ENCODE peak calls at places on chromosomes 12 and 14, in six cellular contexts. A, M, I, U, S and F are unnamed samples.

GRCh38 chr12:45540661-45541341 is 188.7 kb upstream of the ARID2 start:
- DNase-seq in A (no peak), M (no peak), I (no peak), U (no peak), S (no peak), F (no peak)

GRCh38 chr12:66563220-66563619 is 115.7 kb downstream of the GRIP1 start:
- DNase-seq in A (no peak), M (no peak), I (no peak), U (no peak), S (no peak), F (no peak)

GRCh38 chr12:76402259-76402658 is 54.0 kb upstream of the BBS10 start:
- DNase-seq in A (no peak), M (no peak), I (no peak), U (peak; percentile 28), S (peak; percentile 27), F (no peak)

GRCh38 chr14:24430143-24430681 is 458 bp downstream of the KHNYN start:
- DNase-seq in A (peak; percentile 74), M (peak; percentile 75), I (no peak), U (peak; percentile 88), S (peak; percentile 71), F (peak; percentile 78)

GRCh38 chr14:20969336-20969735 is 14.0 kb downstream of the RNASE2 start:
- DNase-seq in A (no peak), M (no peak), I (no peak), U (no peak), S (no peak), F (no peak)

GRCh38 chr12:132525833-132526455 is 36.0 kb downstream of the FBRSL1 start:
- DNase-seq in A (no peak), M (no peak), I (no peak), U (no peak), S (no peak), F (no peak)

GRCh38 chr12:41277019-41277770 is 89.1 kb downstream of the PDZRN4 start:
- DNase-seq in A (peak; percentile 34), M (peak; percentile 41), I (no peak), U (peak; percentile 18), S (peak; percentile 26), F (peak; percentile 60)

GRCh38 chr12:108643941-108644742 is 10.4 kb upstream of the SELPLG start:
- DNase-seq in A (peak; percentile 58), M (peak; percentile 92), I (no peak), U (no peak), S (no peak), F (no peak)

GRCh38 chr14:65179918-65180724 is 77.8 kb upstream of the MAX start:
- DNase-seq in A (peak; percentile 49), M (peak; percentile 46), I (peak; percentile 94), U (no peak), S (no peak), F (no peak)

GRCh38 chr12:92943482-92944250 is 14.6 kb upstream of the EEA1 start:
- DNase-seq in A (no peak), M (no peak), I (no peak), U (no peak), S (peak; percentile 66), F (peak; percentile 30)

GRCh38 chr12:49665384-49665783 is 41.8 kb downstream of the FMNL3 start:
- DNase-seq in A (no peak), M (no peak), I (no peak), U (no peak), S (no peak), F (no peak)

GRCh38 chr14:104356738-104357688 is 218.6 kb downstream of the KIF26A start:
- DNase-seq in A (no peak), M (no peak), I (no peak), U (no peak), S (no peak), F (no peak)

GRCh38 chr12:16506394-16506793 is 99.6 kb downstream of the LMO3 start:
- DNase-seq in A (no peak), M (no peak), I (no peak), U (no peak), S (no peak), F (no peak)

GRCh38 chr12:6904280-6905276 is at the start of gene LRRC23:
- DNase-seq in A (peak; percentile 98), M (peak; percentile 95), I (peak; percentile 87), U (peak; percentile 80), S (peak; percentile 90), F (peak; percentile 95)

GRCh38 chr12:6899837-6900519 is 4.6 kb upstream of the LRRC23 start:
- DNase-seq in A (no peak), M (peak; percentile 78), I (no peak), U (no peak), S (peak; percentile 78), F (peak; percentile 24)

GRCh38 chr12:6905414-6906040 is 905 bp downstream of the LRRC23 start:
- DNase-seq in A (no peak), M (no peak), I (no peak), U (no peak), S (no peak), F (no peak)

GRCh38 chr12:6902448-6902847 is 2.2 kb upstream of the LRRC23 start:
- DNase-seq in A (no peak), M (no peak), I (no peak), U (no peak), S (no peak), F (no peak)

GRCh38 chr12:6903712-6904111 is 910 bp upstream of the LRRC23 start:
- DNase-seq in A (no peak), M (no peak), I (no peak), U (no peak), S (no peak), F (peak; percentile 71)
- H3K4me3 ChIP-seq in A (no peak overlapping the region), M (no peak overlapping the region), I (no peak overlapping the region), U (no peak overlapping the region), S (no peak overlapping the region), F (no peak overlapping the region)

GRCh38 chr14:37034410-37035285 is 137.8 kb downstream of the SLC25A21 start:
- DNase-seq in A (no peak), M (no peak), I (no peak), U (no peak), S (no peak), F (no peak)

GRCh38 chr14:37037636-37038387 is 134.6 kb downstream of the SLC25A21 start:
- DNase-seq in A (no peak), M (no peak), I (no peak), U (no peak), S (peak; percentile 66), F (no peak)

GRCh38 chr14:37032863-37033262 is 139.5 kb downstream of the SLC25A21 start:
- DNase-seq in A (no peak), M (no peak), I (no peak), U (no peak), S (no peak), F (no peak)

GRCh38 chr14:37035401-37035800 is 137.0 kb downstream of the SLC25A21 start:
- DNase-seq in A (no peak), M (peak; percentile 91), I (no peak), U (no peak), S (no peak), F (no peak)

DNA sequence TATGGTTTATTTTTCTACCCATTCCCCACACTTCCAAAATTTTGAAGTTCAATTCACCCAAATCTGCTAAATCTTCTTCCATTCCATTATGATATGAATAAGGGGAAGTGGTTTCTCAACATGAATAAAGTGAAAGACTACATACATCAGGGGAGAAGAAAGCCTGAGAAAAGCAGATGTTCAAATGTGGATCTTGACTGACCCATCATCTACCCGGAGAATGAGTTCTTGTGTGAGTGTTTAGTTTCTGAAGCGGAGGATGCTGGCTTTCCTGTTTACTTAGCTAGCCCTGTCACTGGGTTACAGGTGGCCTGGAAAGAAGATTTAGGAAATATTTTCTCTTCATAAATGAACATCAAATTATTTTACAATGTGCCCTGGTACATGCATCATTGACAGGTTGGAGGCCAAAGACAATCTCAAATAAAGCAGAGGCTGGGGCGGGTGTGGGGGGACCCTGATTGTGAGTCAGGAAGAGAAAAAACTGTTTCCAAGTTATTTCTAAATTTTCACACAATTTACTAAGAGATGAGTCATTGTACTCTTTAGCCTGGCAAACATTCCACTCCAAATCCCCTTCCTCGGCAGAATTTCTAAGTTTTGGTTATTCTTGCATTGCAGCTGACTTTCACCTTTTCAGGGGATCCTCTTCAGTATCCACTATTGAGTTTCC is 135.6 kb downstream of the SLC25A21 start:
- DNase-seq in A (no peak), M (peak; percentile 63), I (no peak), U (no peak), S (peak; percentile 33), F (peak; percentile 32)
- TF ChIP-seq MAX in A (no peak), M (no peak), I (no peak), U (no peak), S (no peak), F (no peak)

DNA sequence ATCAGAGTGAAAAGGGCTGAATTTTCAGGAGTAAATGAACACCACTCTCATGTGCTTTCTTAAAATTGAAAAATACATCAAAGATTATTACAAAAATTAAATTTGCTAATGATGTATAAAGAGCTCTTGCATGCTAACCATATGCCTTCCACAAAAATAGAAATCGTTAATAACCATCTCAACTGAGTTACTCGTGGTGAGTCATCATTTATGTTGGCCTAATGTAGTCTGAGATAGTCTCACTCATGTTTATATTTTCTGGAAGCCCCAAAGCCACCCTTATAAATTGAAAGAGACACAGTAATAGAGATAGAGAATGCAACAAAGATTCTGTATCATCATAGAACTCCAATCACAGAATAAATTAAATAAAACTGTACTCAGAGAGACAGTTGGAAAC is 131.2 kb downstream of the KCNH5 start:
- DNase-seq in A (no peak), M (no peak), I (no peak), U (no peak), S (no peak), F (no peak)
- TF ChIP-seq MYC in A (no peak), M (no peak), I (no peak), U (no peak), S (no peak), F (no peak)

GRCh38 chr14:103016594-103016993 is 40.8 kb downstream of the CDC42BPB start:
- DNase-seq in A (no peak), M (no peak), I (no peak), U (no peak), S (no peak), F (no peak)

GRCh38 chr14:103016071-103016470 is 41.3 kb downstream of the CDC42BPB start:
- DNase-seq in A (no peak), M (no peak), I (no peak), U (no peak), S (no peak), F (no peak)

GRCh38 chr14:103013028-103013427 is 44.3 kb downstream of the CDC42BPB start:
- DNase-seq in A (no peak), M (no peak), I (no peak), U (no peak), S (no peak), F (no peak)

GRCh38 chr14:103015426-103015825 is 41.9 kb downstream of the CDC42BPB start:
- DNase-seq in A (no peak), M (peak; percentile 19), I (no peak), U (no peak), S (no peak), F (no peak)

GRCh38 chr14:103014466-103015319 is 42.7 kb downstream of the CDC42BPB start:
- DNase-seq in A (no peak), M (peak; percentile 36), I (no peak), U (no peak), S (no peak), F (peak; percentile 84)
- H3K4me3 ChIP-seq in A (no peak overlapping the region), M (no peak overlapping the region), I (no peak overlapping the region), U (no peak overlapping the region), S (no peak overlapping the region), F (peak overlapping the region; percentile 35)

DNA sequence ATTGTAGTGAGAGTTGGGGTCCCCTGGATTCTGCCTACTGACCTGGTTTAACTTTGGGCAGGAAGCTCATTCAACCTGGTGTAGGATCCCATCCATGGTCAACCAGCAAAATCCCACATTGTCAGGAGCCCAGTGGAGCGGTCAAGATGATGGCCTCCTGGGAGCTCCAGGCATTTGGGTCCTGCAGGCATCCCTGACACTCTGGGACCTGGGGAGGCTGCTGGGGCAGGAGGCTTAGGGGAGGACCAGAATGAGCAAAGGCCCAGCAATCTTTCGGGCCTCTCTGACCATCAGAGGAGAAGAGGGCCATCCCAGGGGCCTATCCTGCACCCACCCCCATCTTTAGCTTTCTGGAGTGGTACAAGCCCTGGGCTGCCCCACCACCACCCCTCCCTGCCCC is 104.0 kb downstream of the PRMT8 start:
- DNase-seq in A (no peak), M (no peak), I (no peak), U (no peak), S (no peak), F (no peak)
- TF ChIP-seq MAX in A (no peak), M (no peak), I (no peak), U (no peak), S (no peak), F (no peak)